ENCODE peak calls at places on chromosomes 1 and 21, in six cellular contexts. T, O, V, G, E and L are unnamed samples.

GRCh38 chr21:34524671-34525601 is 12.9 kb upstream of the KCNE1 start:
- DNase-seq in T (no peak), O (peak; percentile 20), V (no peak), G (no peak), E (no peak), L (no peak)

GRCh38 chr1:151728151-151728711 is 6.9 kb downstream of the RIIAD1 start:
- DNase-seq in T (peak; percentile 75), O (no peak), V (no peak), G (peak; percentile 43), E (no peak), L (no peak)

GRCh38 chr1:168918860-168919741 is 187.4 kb upstream of the ATP1B1 start:
- DNase-seq in T (no peak), O (peak; percentile 21), V (no peak), G (no peak), E (no peak), L (no peak)

GRCh38 chr1:161427733-161428516 is 60.2 kb upstream of the CFAP126 start:
- DNase-seq in T (no peak), O (no peak), V (no peak), G (no peak), E (peak; percentile 76), L (no peak)

GRCh38 chr21:29192999-29193563 is 62.6 kb downstream of the MAP3K7CL start:
- DNase-seq in T (no peak), O (no peak), V (no peak), G (no peak), E (no peak), L (no peak)

GRCh38 chr1:156126701-156127534 is 12.4 kb downstream of the LMNA start:
- DNase-seq in T (no peak), O (peak; percentile 66), V (peak; percentile 96), G (peak; percentile 75), E (no peak), L (peak; percentile 93)

GRCh38 chr1:53561488-53562115 is 102.4 kb downstream of the DMRTB1 start:
- DNase-seq in T (no peak), O (no peak), V (no peak), G (no peak), E (no peak), L (no peak)

GRCh38 chr1:228306275-228307217 is 98.7 kb downstream of the OBSCN start:
- DNase-seq in T (no peak), O (no peak), V (no peak), G (no peak), E (peak; percentile 80), L (no peak)

GRCh38 chr1:202297291-202297690 is 44.4 kb downstream of the UBE2T start:
- DNase-seq in T (no peak), O (no peak), V (no peak), G (no peak), E (no peak), L (no peak)

GRCh38 chr1:177252877-177253276 is 82.1 kb downstream of the BRINP2 start:
- DNase-seq in T (no peak), O (no peak), V (no peak), G (no peak), E (no peak), L (no peak)

GRCh38 chr1:43612406-43612805 is 37.5 kb upstream of the KDM4A start:
- DNase-seq in T (no peak), O (no peak), V (no peak), G (no peak), E (no peak), L (no peak)

GRCh38 chr1:2404142-2404889 is 8.0 kb downstream of the PEX10 start:
- DNase-seq in T (no peak), O (no peak), V (peak; percentile 9), G (no peak), E (no peak), L (no peak)

GRCh38 chr1:230067871-230068814 is 1.1 kb downstream of the GALNT2 start:
- DNase-seq in T (no peak), O (peak; percentile 20), V (peak; percentile 49), G (no peak), E (peak; percentile 84), L (no peak)

GRCh38 chr1:173937062-173937461 is 19.9 kb upstream of the SERPINC1 start:
- DNase-seq in T (no peak), O (no peak), V (no peak), G (no peak), E (no peak), L (no peak)

GRCh38 chr1:151611288-151611790 is 511 bp upstream of the SNX27 start:
- DNase-seq in T (no peak), O (no peak), V (no peak), G (no peak), E (no peak), L (no peak)

GRCh38 chr1:27130798-27131197 is 24.1 kb downstream of the SLC9A1 start:
- DNase-seq in T (no peak), O (no peak), V (no peak), G (no peak), E (no peak), L (no peak)

GRCh38 chr1:32775640-32776337 is 41.4 kb downstream of the YARS1 start:
- DNase-seq in T (no peak), O (peak; percentile 19), V (no peak), G (no peak), E (no peak), L (no peak)

GRCh38 chr1:209416009-209416408 is 167.5 kb upstream of the CAMK1G start:
- DNase-seq in T (no peak), O (peak; percentile 75), V (no peak), G (no peak), E (no peak), L (no peak)

GRCh38 chr1:112998592-112999235 is 42.7 kb upstream of the SLC16A1 start:
- DNase-seq in T (peak; percentile 34), O (peak; percentile 83), V (no peak), G (peak; percentile 70), E (peak; percentile 80), L (no peak)

GRCh38 chr1:36881071-36881405 is 153.3 kb downstream of the GRIK3 start:
- DNase-seq in T (no peak), O (no peak), V (no peak), G (no peak), E (no peak), L (peak; percentile 74)

GRCh38 chr1:91546301-91546581 is 45.6 kb downstream of the CDC7 start:
- DNase-seq in T (no peak), O (no peak), V (no peak), G (no peak), E (no peak), L (no peak)

GRCh38 chr1:202249846-202250245 is 56.2 kb downstream of the LGR6 start:
- DNase-seq in T (peak; percentile 25), O (no peak), V (no peak), G (no peak), E (no peak), L (no peak)

GRCh38 chr1:160209656-160210046 is 4.5 kb downstream of the PEA15 start:
- DNase-seq in T (peak; percentile 62), O (no peak), V (no peak), G (no peak), E (no peak), L (no peak)

GRCh38 chr1:112935474-112936289 is 20.3 kb downstream of the SLC16A1 start:
- DNase-seq in T (no peak), O (peak; percentile 94), V (no peak), G (no peak), E (no peak), L (no peak)

GRCh38 chr21:34644815-34645214 is 24.0 kb upstream of the CLIC6 start:
- DNase-seq in T (no peak), O (no peak), V (no peak), G (no peak), E (no peak), L (no peak)

GRCh38 chr1:117930173-117930447 is 571 bp downstream of the WDR3 start:
- DNase-seq in T (no peak), O (no peak), V (no peak), G (no peak), E (no peak), L (no peak)

GRCh38 chr21:46404306-46404705 is 54.4 kb upstream of the DIP2A start:
- DNase-seq in T (no peak), O (no peak), V (no peak), G (no peak), E (no peak), L (no peak)

GRCh38 chr1:154936416-154937050 is at the start of gene PMVK:
- DNase-seq in T (peak; percentile 95), O (peak; percentile 96), V (peak; percentile 98), G (peak; percentile 97), E (peak; percentile 96), L (peak; percentile 99)

GRCh38 chr1:9715536-9716226 is 64.2 kb downstream of the PIK3CD start:
- DNase-seq in T (no peak), O (no peak), V (peak; percentile 83), G (no peak), E (no peak), L (no peak)

GRCh38 chr1:168116327-168116799 is 20.4 kb downstream of the GPR161 start:
- DNase-seq in T (no peak), O (no peak), V (no peak), G (no peak), E (peak; percentile 21), L (no peak)

GRCh38 chr1:118395430-118396001 is 210.5 kb upstream of the SPAG17 start:
- DNase-seq in T (no peak), O (no peak), V (no peak), G (no peak), E (no peak), L (no peak)

GRCh38 chr1:14655386-14655785 is 56.9 kb downstream of the KAZN start:
- DNase-seq in T (no peak), O (no peak), V (no peak), G (no peak), E (no peak), L (no peak)

GRCh38 chr1:234102591-234102990 is 198.1 kb downstream of the SLC35F3 start:
- DNase-seq in T (no peak), O (no peak), V (no peak), G (no peak), E (no peak), L (no peak)

GRCh38 chr1:10852018-10852417 is 55.6 kb upstream of the CASZ1 start:
- DNase-seq in T (no peak), O (no peak), V (no peak), G (no peak), E (no peak), L (no peak)

GRCh38 chr1:11967028-11967547 is 13.2 kb upstream of the MFN2 start:
- DNase-seq in T (no peak), O (peak; percentile 16), V (no peak), G (no peak), E (no peak), L (no peak)

GRCh38 chr1:201461193-201461657 is 7.8 kb downstream of the PHLDA3 start:
- DNase-seq in T (no peak), O (peak; percentile 97), V (no peak), G (peak; percentile 79), E (no peak), L (no peak)

GRCh38 chr21:45078877-45079281 is 4.5 kb downstream of the ADARB1 start:
- DNase-seq in T (no peak), O (no peak), V (peak; percentile 95), G (no peak), E (no peak), L (no peak)